ENCODE peak calls at places on chromosomes 3 and 15, in nine cellular contexts. W is hepatocyte, L is iPS DF 6.9, Z is sigmoid colon, K is astrocyte, D is mammary epithelial cell, C is lower lobe of right lung, U is adrenal gland, I is heart left ventricle. H is an unnamed sample. For H3K4me1, the result is how much of the 10 kb centered on the place peaks cover.

GRCh38 chr15:52642386-52643361 is 36.5 kb downstream of the ATOSA start:
- DNase-seq in W (no peak), L (no peak), Z (no peak), K (peak), D (peak), C (no peak), U (no peak), I (no peak), H (peak)

GRCh38 chr3:122415104-122415744 is 638 bp downstream of the WDR5B start:
- DNase-seq in W (peak), L (no peak), Z (peak), K (peak), D (peak), C (no peak), U (peak), I (no peak), H (peak)

GRCh38 chr15:59611277-59612260 is at the start of gene GCNT3:
- DNase-seq in W (peak), L (no peak), Z (no peak), K (peak), D (peak), C (no peak), U (peak), I (no peak), H (no peak)

GRCh38 chr3:150805380-150805779 is 42.4 kb upstream of the SIAH2 start:
- DNase-seq in W (no peak), L (no peak), Z (no peak), K (no peak), D (no peak), C (no peak), U (no peak), I (no peak), H (no peak)

GRCh38 chr3:189780556-189781270 is 149.5 kb downstream of the TP63 start:
- DNase-seq in W (no peak), L (no peak), Z (no peak), K (no peak), D (no peak), C (no peak), U (no peak), I (no peak), H (no peak)

GRCh38 chr3:57959407-57960173 is 48.6 kb upstream of the FLNB start:
- DNase-seq in W (peak), L (no peak), Z (no peak), K (peak), D (peak), C (no peak), U (peak), I (peak), H (no peak)

GRCh38 chr3:159232966-159233365 is 431.1 kb downstream of the MFSD1 start:
- DNase-seq in W (no peak), L (no peak), Z (no peak), K (no peak), D (no peak), C (no peak), U (no peak), I (no peak), H (no peak)

GRCh38 chr15:64521726-64522164 is 61.4 kb downstream of the ZNF609 start:
- DNase-seq in W (peak), L (no peak), Z (peak), K (peak), D (peak), C (no peak), U (peak), I (peak), H (no peak)

GRCh38 chr3:46477756-46478155 is 13.1 kb upstream of the LTF start:
- DNase-seq in W (no peak), L (no peak), Z (no peak), K (no peak), D (no peak), C (no peak), U (no peak), I (no peak), H (no peak)

GRCh38 chr15:22866066-22866465 is 27.6 kb downstream of the NIPA2 start:
- DNase-seq in W (no peak), L (no peak), Z (no peak), K (peak), D (no peak), C (no peak), U (no peak), I (no peak), H (no peak)

GRCh38 chr3:77081240-77081661 is 41.4 kb downstream of the ROBO2 start:
- DNase-seq in W (peak), L (no peak), Z (no peak), K (peak), D (peak), C (no peak), U (peak), I (peak), H (no peak)

GRCh38 chr3:183410280-183410679 is 18.1 kb downstream of the MCF2L2 start:
- DNase-seq in W (no peak), L (no peak), Z (no peak), K (peak), D (no peak), C (no peak), U (peak), I (no peak), H (no peak)

GRCh38 chr15:49155834-49156627 is 632 bp upstream of the COPS2 start:
- DNase-seq in W (peak), L (no peak), Z (no peak), K (peak), D (peak), C (no peak), U (peak), I (no peak), H (no peak)

GRCh38 chr3:147384210-147385058 is 21.9 kb downstream of the ZIC4 start:
- DNase-seq in W (no peak), L (no peak), Z (no peak), K (no peak), D (no peak), C (no peak), U (no peak), I (no peak), H (no peak)

GRCh38 chr3:195043612-195044144 is 227.3 kb downstream of the XXYLT1 start:
- DNase-seq in W (no peak), L (no peak), Z (no peak), K (no peak), D (no peak), C (no peak), U (no peak), I (no peak), H (no peak)

GRCh38 chr3:46880884-46881818 is 3.6 kb downstream of the PTH1R start:
- DNase-seq in W (no peak), L (no peak), Z (no peak), K (no peak), D (no peak), C (no peak), U (no peak), I (no peak), H (no peak)

GRCh38 chr15:34014556-34014955 is 24.4 kb downstream of the AVEN start:
- DNase-seq in W (no peak), L (no peak), Z (no peak), K (peak), D (no peak), C (no peak), U (no peak), I (no peak), H (no peak)
- H3K27ac ChIP-seq in W (no peak), L (no peak), Z (no peak), K (no peak), D (no peak), C (no peak), U (no peak), I (no peak), H (no peak)

GRCh38 chr3:107315136-107315535 is 62.1 kb upstream of the CCDC54 start:
- DNase-seq in W (no peak), L (no peak), Z (no peak), K (peak), D (no peak), C (no peak), U (no peak), I (no peak), H (no peak)
- H3K4me3 ChIP-seq in W (no peak), L (no peak), Z (no peak), K (no peak), D (no peak), C (no peak), U (no peak), I (no peak), H (no peak)

GRCh38 chr15:39431371-39431770 is 149.5 kb upstream of the THBS1 start:
- DNase-seq in W (no peak), L (no peak), Z (no peak), K (peak), D (no peak), C (no peak), U (no peak), I (no peak), H (no peak)
- H3K4me1 ChIP-seq in W (under half), L (under half), Z (under half), K (under half), D (under half), C (half or more), U (under half), I (under half), H (under half)

GRCh38 chr15:68498076-68498475 is 66.1 kb upstream of the ITGA11 start:
- DNase-seq in W (no peak), L (no peak), Z (no peak), K (no peak), D (no peak), C (no peak), U (no peak), I (no peak), H (no peak)

GRCh38 chr15:68499620-68500312 is 67.8 kb upstream of the ITGA11 start:
- DNase-seq in W (no peak), L (no peak), Z (no peak), K (no peak), D (no peak), C (no peak), U (no peak), I (no peak), H (no peak)

GRCh38 chr15:68495981-68496705 is 64.2 kb upstream of the ITGA11 start:
- DNase-seq in W (no peak), L (no peak), Z (no peak), K (no peak), D (no peak), C (no peak), U (no peak), I (no peak), H (no peak)

GRCh38 chr15:68495221-68495950 is 63.4 kb upstream of the ITGA11 start:
- DNase-seq in W (no peak), L (no peak), Z (no peak), K (no peak), D (no peak), C (no peak), U (no peak), I (no peak), H (no peak)

GRCh38 chr15:68497206-68497910 is 65.4 kb upstream of the ITGA11 start:
- DNase-seq in W (no peak), L (no peak), Z (no peak), K (peak), D (no peak), C (no peak), U (no peak), I (no peak), H (no peak)
- H3K27ac ChIP-seq in W (no peak), L (no peak), Z (no peak), K (peak), D (no peak), C (no peak), U (no peak), I (no peak), H (no peak)

GRCh38 chr3:50138266-50139230 is 16.6 kb upstream of the SEMA3F start:
- DNase-seq in W (peak), L (no peak), Z (no peak), K (no peak), D (no peak), C (no peak), U (no peak), I (no peak), H (no peak)
- H3K4me3 ChIP-seq in W (no peak), L (no peak), Z (no peak), K (no peak), D (no peak), C (no peak), U (no peak), I (no peak), H (no peak)

DNA sequence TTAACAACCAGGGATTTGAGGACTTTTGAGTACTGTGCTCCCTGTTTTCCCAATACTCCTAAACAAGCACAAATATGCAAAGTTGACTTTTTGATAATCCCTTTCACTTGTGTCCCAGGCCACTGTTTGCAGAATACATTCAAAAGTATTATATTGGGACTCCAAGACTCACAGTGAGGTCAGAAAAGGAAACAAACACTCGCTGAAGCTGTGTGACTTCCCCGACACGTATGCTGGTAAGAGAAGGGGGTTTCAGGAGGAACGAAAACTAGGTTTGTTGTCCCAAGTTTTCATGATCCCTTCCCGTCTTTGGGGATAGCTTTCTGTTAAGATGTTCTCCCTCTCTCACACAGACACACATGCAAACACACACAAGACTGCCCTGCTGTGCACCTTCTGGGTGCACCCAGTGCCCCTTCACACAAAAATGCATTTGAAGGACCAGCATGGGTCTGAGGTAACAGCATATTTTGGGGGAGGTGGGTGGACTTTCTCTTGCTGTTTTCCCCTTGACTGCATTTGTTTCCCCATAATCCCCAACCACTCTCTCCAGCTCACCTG is 225.2 kb upstream of the PRICKLE2 start:
- DNase-seq in W (no peak), L (no peak), Z (no peak), K (no peak), D (no peak), C (no peak), U (no peak), I (no peak), H (no peak)
- H3K4me1 ChIP-seq in W (under half), L (under half), Z (under half), K (under half), D (under half), C (under half), U (under half), I (under half), H (under half)

GRCh38 chr3:146159037-146159436 is 1.9 kb downstream of the PLOD2 start:
- DNase-seq in W (no peak), L (no peak), Z (no peak), K (peak), D (no peak), C (no peak), U (no peak), I (no peak), H (no peak)
- H3K27ac ChIP-seq in W (peak), L (no peak), Z (peak), K (peak), D (peak), C (peak), U (no peak), I (peak), H (no peak)

GRCh38 chr3:111737712-111738097 is 121.4 kb upstream of the PHLDB2 start:
- DNase-seq in W (peak), L (no peak), Z (peak), K (peak), D (peak), C (no peak), U (peak), I (peak), H (peak)
- H3K4me3 ChIP-seq in W (no peak), L (no peak), Z (no peak), K (no peak), D (no peak), C (no peak), U (no peak), I (no peak), H (peak)

DNA sequence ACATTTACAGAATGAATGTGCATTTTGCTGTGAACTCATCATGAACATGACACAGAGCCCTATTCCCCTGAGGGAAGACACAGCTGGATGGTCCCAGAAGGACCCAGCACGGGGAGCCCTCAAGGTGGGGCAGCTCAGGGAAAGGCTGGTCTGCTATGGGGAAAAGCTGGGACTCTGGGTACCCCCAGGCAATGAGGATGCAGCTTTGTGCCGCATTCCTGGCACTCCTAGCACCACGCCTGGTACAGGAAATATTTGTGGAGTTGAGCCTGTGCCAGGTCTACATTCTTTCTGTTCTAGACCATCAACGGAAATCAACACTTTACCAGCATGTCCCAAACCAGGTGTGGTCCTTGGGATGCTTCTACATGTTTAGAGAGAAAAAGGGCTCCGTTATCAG is 74.0 kb downstream of the SRGAP3 start:
- DNase-seq in W (no peak), L (no peak), Z (no peak), K (peak), D (peak), C (no peak), U (no peak), I (no peak), H (no peak)
- H3K4me1 ChIP-seq in W (under half), L (under half), Z (under half), K (under half), D (half or more), C (under half), U (under half), I (under half), H (under half)

GRCh38 chr15:74957301-74958035 is 896 bp upstream of the RPP25 start:
- DNase-seq in W (no peak), L (no peak), Z (peak), K (no peak), D (no peak), C (peak), U (no peak), I (peak), H (no peak)
- H3K27ac ChIP-seq in W (peak), L (no peak), Z (peak), K (no peak), D (no peak), C (peak), U (peak), I (peak), H (no peak)

H was measured in MM.1S.